ENCODE peak calls at places on chromosomes 4 and X, in seven cellular contexts. O is fibroblast of lung, A is heart right ventricle, W is IMR-90, E is cardiac muscle cell, X is foreskin fibroblast, Y is fibroblast of mammary gland. T is an unnamed sample.

GRCh38 chrX:45849261-45849660 is 648.6 kb upstream of the DIPK2B start:
- DNase-seq in Y (peak), O (peak), A (no peak), W (peak), E (peak), X (peak), T (peak)

GRCh38 chr4:19514276-19515070 is 737.2 kb upstream of the SLIT2 start:
- DNase-seq in W (peak), E (no peak), Y (no peak), A (no peak), X (peak), O (peak), T (no peak)

GRCh38 chr4:122588453-122589238 is 32.2 kb downstream of the IL21 start:
- DNase-seq in X (peak), A (no peak), E (no peak), O (peak), W (peak), Y (peak), T (peak)

GRCh38 chr4:38860788-38861424 is 4.3 kb upstream of the TLR6 start:
- DNase-seq in W (peak), X (peak), O (peak), Y (peak), A (no peak), E (peak), T (peak)

GRCh38 chr4:71833175-71833900 is 49.5 kb upstream of the GC start:
- DNase-seq in E (peak), O (no peak), W (no peak), Y (no peak), X (no peak), A (peak), T (no peak)

GRCh38 chr4:94641702-94642560 is 115.8 kb upstream of the BMPR1B start:
- DNase-seq in O (peak), X (peak), E (no peak), Y (peak), W (peak), A (no peak), T (peak)

GRCh38 chr4:71066737-71067716 is 73.6 kb downstream of the DCK start:
- DNase-seq in Y (no peak), E (no peak), A (no peak), O (no peak), X (no peak), W (no peak), T (no peak)

GRCh38 chr4:101256222-101256621 is 91.1 kb downstream of the PPP3CA start:
- DNase-seq in A (no peak), E (no peak), X (no peak), O (no peak), W (no peak), Y (no peak), T (no peak)

GRCh38 chr4:83606898-83607297 is 71.0 kb downstream of the GPAT3 start:
- DNase-seq in X (no peak), W (no peak), Y (no peak), O (no peak), A (no peak), E (no peak), T (no peak)

DNA sequence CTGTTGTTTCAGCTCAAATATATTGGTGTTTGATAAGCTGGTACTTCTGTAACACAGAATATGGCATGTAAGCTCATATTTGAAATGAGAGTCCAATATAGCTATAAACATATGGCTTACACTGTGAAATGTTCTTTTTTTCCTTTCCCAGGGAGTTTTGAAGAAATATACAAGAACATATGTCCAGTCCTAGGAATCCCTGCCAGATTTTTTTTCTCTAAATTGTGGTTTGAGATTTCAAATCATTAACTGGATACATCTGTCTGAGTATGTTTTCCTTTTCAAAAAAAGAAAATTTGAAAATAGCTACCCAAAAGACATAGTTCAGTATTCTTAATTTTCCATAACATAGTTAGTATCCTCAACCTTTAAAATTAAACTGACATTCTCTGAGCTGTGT is 60.2 kb downstream of the HMGB2 start:
- DNase-seq in A (no peak), X (peak), W (peak), Y (peak), O (peak), E (no peak), T (no peak)
- TF ChIP-seq CTCF in A (no peak), X (no peak), W (no peak), Y (no peak), O (no peak), E (no peak), T (no peak)

DNA sequence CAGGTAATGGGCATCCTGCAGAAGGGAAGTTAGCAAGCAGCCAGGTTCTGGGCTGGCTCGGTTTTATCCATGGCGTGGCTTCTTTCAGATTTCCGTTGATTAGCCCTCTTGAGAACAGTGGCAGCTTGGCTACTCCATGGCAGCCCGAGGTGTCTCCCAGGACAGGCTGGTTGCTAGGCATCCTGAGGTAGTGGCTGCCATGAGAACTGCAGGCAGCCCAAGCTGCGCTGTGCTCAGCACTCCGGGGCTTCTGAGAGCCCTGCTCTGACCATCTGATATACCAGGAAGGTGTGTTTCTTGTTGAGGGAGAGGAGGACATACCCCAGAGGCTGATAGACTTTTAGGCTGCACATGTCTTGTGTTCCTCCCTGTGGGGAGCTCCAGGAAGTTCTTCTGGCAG is 253.4 kb upstream of the CASK start:
- DNase-seq in W (no peak), E (no peak), O (no peak), Y (no peak), A (no peak), X (no peak), T (no peak)
- TF ChIP-seq CTCF in W (no peak), E (no peak), O (no peak), Y (no peak), A (no peak), X (no peak), T (no peak)

GRCh38 chrX:53018627-53019026 is 30.0 kb upstream of the GPR173 start:
- DNase-seq in E (no peak), O (peak), X (no peak), Y (peak), A (no peak), W (no peak), T (no peak)
- TF ChIP-seq CTCF in E (no peak), O (no peak), X (no peak), Y (peak), A (no peak), W (peak), T (no peak)

GRCh38 chr4:56184214-56184613 is 203.1 kb downstream of the AASDH start:
- DNase-seq in A (no peak), E (no peak), W (no peak), O (no peak), X (no peak), Y (no peak), T (no peak)

GRCh38 chr4:56182356-56182755 is 204.9 kb downstream of the AASDH start:
- DNase-seq in W (no peak), Y (no peak), X (no peak), O (no peak), E (no peak), A (no peak), T (peak)

GRCh38 chr4:56181140-56181950 is 205.9 kb downstream of the AASDH start:
- DNase-seq in O (no peak), A (no peak), X (peak), Y (no peak), W (no peak), E (no peak), T (peak)

GRCh38 chr4:56186808-56187523 is 200.3 kb downstream of the AASDH start:
- DNase-seq in X (no peak), Y (no peak), W (no peak), O (no peak), E (peak), A (no peak), T (no peak)

GRCh38 chr4:56183344-56183959 is 203.8 kb downstream of the AASDH start:
- DNase-seq in Y (no peak), W (no peak), E (no peak), A (no peak), X (no peak), O (no peak), T (no peak)
- TF ChIP-seq CTCF in Y (no peak), W (no peak), E (no peak), A (no peak), X (no peak), O (no peak), T (no peak)

T was measured in cardiac fibroblast.